ENCODE peak calls at places on chromosomes 3 and 15, in eight cellular contexts. One of them, this sample, is unnamed. For H3K4me1, the result is how much of the 10 kb centered on the place peaks cover.

GRCh38 chr3:10816019-10816862 is at the start of gene SLC6A11:
- DNase-seq in uterus: peak
- DNase-seq in A549: no peak
- DNase-seq in tibial nerve: no peak
- DNase-seq in hepatocyte: peak
- DNase-seq in cardiac muscle cell: peak
- DNase-seq in CD8-positive, alpha-beta memory T cell: no peak
- DNase-seq in left ventricle myocardium inferior: no peak
- DNase-seq in this sample: no peak

GRCh38 chr15:32877620-32878019 is 159.8 kb downstream of the GREM1 start:
- DNase-seq in uterus: no peak
- DNase-seq in CD8-positive, alpha-beta memory T cell: no peak
- DNase-seq in cardiac muscle cell: no peak
- DNase-seq in tibial nerve: no peak
- DNase-seq in hepatocyte: no peak
- DNase-seq in A549: no peak
- DNase-seq in left ventricle myocardium inferior: no peak
- DNase-seq in this sample: no peak

GRCh38 chr3:126982522-126983175 is at the start of gene PLXNA1:
- DNase-seq in CD8-positive, alpha-beta memory T cell: peak
- DNase-seq in cardiac muscle cell: peak
- DNase-seq in uterus: peak
- DNase-seq in left ventricle myocardium inferior: peak
- DNase-seq in A549: peak
- DNase-seq in tibial nerve: peak
- DNase-seq in hepatocyte: peak
- DNase-seq in this sample: peak

GRCh38 chr15:86834115-86834863 is 754.6 kb downstream of the AGBL1 start:
- DNase-seq in left ventricle myocardium inferior: peak
- DNase-seq in A549: no peak
- DNase-seq in cardiac muscle cell: no peak
- DNase-seq in uterus: no peak
- DNase-seq in CD8-positive, alpha-beta memory T cell: no peak
- DNase-seq in hepatocyte: no peak
- DNase-seq in tibial nerve: no peak
- DNase-seq in this sample: no peak

GRCh38 chr3:129025691-129026435 is 24.8 kb downstream of the EFCC1 start:
- DNase-seq in left ventricle myocardium inferior: peak
- DNase-seq in hepatocyte: no peak
- DNase-seq in cardiac muscle cell: no peak
- DNase-seq in A549: no peak
- DNase-seq in CD8-positive, alpha-beta memory T cell: no peak
- DNase-seq in uterus: peak
- DNase-seq in tibial nerve: no peak
- DNase-seq in this sample: peak

GRCh38 chr3:160804762-160805161 is 48.7 kb downstream of the PPM1L start:
- DNase-seq in cardiac muscle cell: peak
- DNase-seq in uterus: peak
- DNase-seq in hepatocyte: no peak
- DNase-seq in A549: no peak
- DNase-seq in CD8-positive, alpha-beta memory T cell: no peak
- DNase-seq in tibial nerve: no peak
- DNase-seq in left ventricle myocardium inferior: peak
- DNase-seq in this sample: peak

GRCh38 chr15:80755884-80756283 is 23.3 kb upstream of the CEMIP start:
- DNase-seq in tibial nerve: no peak
- DNase-seq in left ventricle myocardium inferior: no peak
- DNase-seq in CD8-positive, alpha-beta memory T cell: peak
- DNase-seq in cardiac muscle cell: no peak
- DNase-seq in uterus: no peak
- DNase-seq in A549: no peak
- DNase-seq in hepatocyte: no peak
- DNase-seq in this sample: no peak

GRCh38 chr15:68612979-68613740 is 34.4 kb downstream of the CORO2B start:
- DNase-seq in hepatocyte: no peak
- DNase-seq in CD8-positive, alpha-beta memory T cell: no peak
- DNase-seq in uterus: no peak
- DNase-seq in cardiac muscle cell: no peak
- DNase-seq in left ventricle myocardium inferior: no peak
- DNase-seq in A549: peak
- DNase-seq in tibial nerve: no peak
- DNase-seq in this sample: no peak

GRCh38 chr15:98729446-98730042 is 81.2 kb downstream of the IGF1R start:
- DNase-seq in tibial nerve: no peak
- DNase-seq in uterus: no peak
- DNase-seq in cardiac muscle cell: peak
- DNase-seq in CD8-positive, alpha-beta memory T cell: no peak
- DNase-seq in A549: no peak
- DNase-seq in left ventricle myocardium inferior: peak
- DNase-seq in hepatocyte: no peak
- DNase-seq in this sample: no peak

GRCh38 chr3:153166206-153166605 is 4.2 kb downstream of the RAP2B start:
- DNase-seq in cardiac muscle cell: no peak
- DNase-seq in hepatocyte: no peak
- DNase-seq in left ventricle myocardium inferior: no peak
- DNase-seq in tibial nerve: no peak
- DNase-seq in uterus: no peak
- DNase-seq in A549: no peak
- DNase-seq in CD8-positive, alpha-beta memory T cell: no peak
- DNase-seq in this sample: no peak

GRCh38 chr3:39434574-39434973 is 28.1 kb downstream of the RPSA start:
- DNase-seq in left ventricle myocardium inferior: no peak
- DNase-seq in uterus: no peak
- DNase-seq in A549: no peak
- DNase-seq in cardiac muscle cell: no peak
- DNase-seq in CD8-positive, alpha-beta memory T cell: no peak
- DNase-seq in hepatocyte: no peak
- DNase-seq in tibial nerve: no peak
- DNase-seq in this sample: no peak

GRCh38 chr3:42710323-42711021 is 7.9 kb upstream of the HHATL start:
- DNase-seq in cardiac muscle cell: no peak
- DNase-seq in A549: no peak
- DNase-seq in left ventricle myocardium inferior: peak
- DNase-seq in tibial nerve: no peak
- DNase-seq in uterus: no peak
- DNase-seq in hepatocyte: no peak
- DNase-seq in CD8-positive, alpha-beta memory T cell: no peak
- DNase-seq in this sample: peak

GRCh38 chr15:74793135-74794028 is 11.5 kb downstream of the CSK start:
- DNase-seq in hepatocyte: no peak
- DNase-seq in tibial nerve: no peak
- DNase-seq in left ventricle myocardium inferior: no peak
- DNase-seq in cardiac muscle cell: no peak
- DNase-seq in uterus: no peak
- DNase-seq in CD8-positive, alpha-beta memory T cell: peak
- DNase-seq in A549: no peak
- DNase-seq in this sample: no peak

GRCh38 chr3:165196577-165197561 is 685 bp upstream of the SLITRK3 start:
- DNase-seq in tibial nerve: no peak
- DNase-seq in cardiac muscle cell: peak
- DNase-seq in left ventricle myocardium inferior: no peak
- DNase-seq in hepatocyte: peak
- DNase-seq in uterus: peak
- DNase-seq in CD8-positive, alpha-beta memory T cell: no peak
- DNase-seq in A549: no peak
- DNase-seq in this sample: peak

GRCh38 chr3:159761377-159761776 is 227.3 kb upstream of the IL12A start:
- DNase-seq in A549: peak
- DNase-seq in cardiac muscle cell: no peak
- DNase-seq in left ventricle myocardium inferior: peak
- DNase-seq in CD8-positive, alpha-beta memory T cell: no peak
- DNase-seq in tibial nerve: no peak
- DNase-seq in hepatocyte: no peak
- DNase-seq in uterus: peak
- DNase-seq in this sample: no peak

GRCh38 chr3:66763294-66763693 is 234.8 kb upstream of the KBTBD8 start:
- DNase-seq in left ventricle myocardium inferior: no peak
- DNase-seq in CD8-positive, alpha-beta memory T cell: no peak
- DNase-seq in hepatocyte: no peak
- DNase-seq in uterus: no peak
- DNase-seq in tibial nerve: peak
- DNase-seq in cardiac muscle cell: no peak
- DNase-seq in A549: no peak
- DNase-seq in this sample: no peak

GRCh38 chr3:73716418-73716817 is 91.7 kb upstream of the PDZRN3 start:
- DNase-seq in cardiac muscle cell: no peak
- DNase-seq in hepatocyte: no peak
- DNase-seq in CD8-positive, alpha-beta memory T cell: no peak
- DNase-seq in left ventricle myocardium inferior: no peak
- DNase-seq in uterus: no peak
- DNase-seq in tibial nerve: no peak
- DNase-seq in A549: no peak
- DNase-seq in this sample: no peak

DNA sequence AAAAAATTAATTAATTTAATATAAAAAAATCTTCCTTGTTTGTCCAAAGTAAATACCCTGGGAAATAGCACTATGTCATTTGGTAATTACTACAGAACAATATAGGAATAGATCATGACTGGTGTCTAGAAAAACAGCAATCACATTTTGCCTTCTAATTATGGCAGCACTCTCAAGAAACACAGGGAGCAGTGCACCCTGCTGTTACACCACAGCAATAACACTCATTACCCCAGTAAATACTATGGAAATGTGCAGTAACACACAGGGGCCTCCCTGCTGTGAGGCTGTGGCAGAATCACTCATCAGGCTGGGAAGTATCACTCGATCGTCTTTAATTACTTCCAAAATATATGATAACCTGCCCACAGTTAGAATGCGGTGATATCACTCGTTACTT is 646.0 kb downstream of the TUSC7 start:
- DNase-seq in cardiac muscle cell: peak
- DNase-seq in left ventricle myocardium inferior: no peak
- DNase-seq in A549: peak
- DNase-seq in CD8-positive, alpha-beta memory T cell: no peak
- DNase-seq in hepatocyte: peak
- DNase-seq in tibial nerve: no peak
- DNase-seq in uterus: no peak
- DNase-seq in this sample: no peak
- H3K4me3 ChIP-seq in cardiac muscle cell: no peak
- H3K4me3 ChIP-seq in left ventricle myocardium inferior: no peak
- H3K4me3 ChIP-seq in A549: no peak
- H3K4me3 ChIP-seq in CD8-positive, alpha-beta memory T cell: no peak
- H3K4me3 ChIP-seq in hepatocyte: no peak
- H3K4me3 ChIP-seq in tibial nerve: no peak
- H3K4me3 ChIP-seq in uterus: no peak
- H3K4me3 ChIP-seq in this sample: no peak

GRCh38 chr3:14406336-14406735 is 3.9 kb downstream of the SLC6A6 start:
- DNase-seq in hepatocyte: no peak
- DNase-seq in uterus: no peak
- DNase-seq in A549: no peak
- DNase-seq in tibial nerve: no peak
- DNase-seq in CD8-positive, alpha-beta memory T cell: no peak
- DNase-seq in left ventricle myocardium inferior: no peak
- DNase-seq in cardiac muscle cell: no peak
- DNase-seq in this sample: no peak
- H3K4me1 ChIP-seq in hepatocyte: under half
- H3K4me1 ChIP-seq in uterus: under half
- H3K4me1 ChIP-seq in A549: half or more
- H3K4me1 ChIP-seq in tibial nerve: under half
- H3K4me1 ChIP-seq in CD8-positive, alpha-beta memory T cell: under half
- H3K4me1 ChIP-seq in left ventricle myocardium inferior: half or more
- H3K4me1 ChIP-seq in cardiac muscle cell: under half
- H3K4me1 ChIP-seq in this sample: half or more

GRCh38 chr3:46935168-46935858 is 41.2 kb downstream of the CCDC12 start:
- DNase-seq in uterus: peak
- DNase-seq in tibial nerve: peak
- DNase-seq in A549: peak
- DNase-seq in CD8-positive, alpha-beta memory T cell: peak
- DNase-seq in hepatocyte: peak
- DNase-seq in cardiac muscle cell: peak
- DNase-seq in left ventricle myocardium inferior: peak
- DNase-seq in this sample: peak

GRCh38 chr3:46935989-46936620 is 40.4 kb downstream of the CCDC12 start:
- DNase-seq in hepatocyte: no peak
- DNase-seq in left ventricle myocardium inferior: no peak
- DNase-seq in cardiac muscle cell: no peak
- DNase-seq in uterus: no peak
- DNase-seq in CD8-positive, alpha-beta memory T cell: peak
- DNase-seq in tibial nerve: no peak
- DNase-seq in A549: no peak
- DNase-seq in this sample: no peak

GRCh38 chr3:46934067-46934466 is 42.5 kb downstream of the CCDC12 start:
- DNase-seq in CD8-positive, alpha-beta memory T cell: peak
- DNase-seq in cardiac muscle cell: no peak
- DNase-seq in left ventricle myocardium inferior: no peak
- DNase-seq in A549: no peak
- DNase-seq in uterus: no peak
- DNase-seq in tibial nerve: no peak
- DNase-seq in hepatocyte: no peak
- DNase-seq in this sample: peak

GRCh38 chr3:46933261-46933660 is 43.3 kb downstream of the CCDC12 start:
- DNase-seq in left ventricle myocardium inferior: no peak
- DNase-seq in A549: no peak
- DNase-seq in CD8-positive, alpha-beta memory T cell: peak
- DNase-seq in cardiac muscle cell: no peak
- DNase-seq in hepatocyte: no peak
- DNase-seq in tibial nerve: no peak
- DNase-seq in uterus: no peak
- DNase-seq in this sample: no peak

GRCh38 chr3:46934508-46935167 is 41.9 kb downstream of the CCDC12 start:
- DNase-seq in left ventricle myocardium inferior: peak
- DNase-seq in tibial nerve: no peak
- DNase-seq in uterus: no peak
- DNase-seq in cardiac muscle cell: peak
- DNase-seq in hepatocyte: peak
- DNase-seq in A549: peak
- DNase-seq in CD8-positive, alpha-beta memory T cell: peak
- DNase-seq in this sample: peak
- H3K27ac ChIP-seq in left ventricle myocardium inferior: peak
- H3K27ac ChIP-seq in tibial nerve: peak
- H3K27ac ChIP-seq in uterus: peak
- H3K27ac ChIP-seq in cardiac muscle cell: peak
- H3K27ac ChIP-seq in hepatocyte: peak
- H3K27ac ChIP-seq in A549: peak
- H3K27ac ChIP-seq in CD8-positive, alpha-beta memory T cell: no peak
- H3K27ac ChIP-seq in this sample: peak

DNA sequence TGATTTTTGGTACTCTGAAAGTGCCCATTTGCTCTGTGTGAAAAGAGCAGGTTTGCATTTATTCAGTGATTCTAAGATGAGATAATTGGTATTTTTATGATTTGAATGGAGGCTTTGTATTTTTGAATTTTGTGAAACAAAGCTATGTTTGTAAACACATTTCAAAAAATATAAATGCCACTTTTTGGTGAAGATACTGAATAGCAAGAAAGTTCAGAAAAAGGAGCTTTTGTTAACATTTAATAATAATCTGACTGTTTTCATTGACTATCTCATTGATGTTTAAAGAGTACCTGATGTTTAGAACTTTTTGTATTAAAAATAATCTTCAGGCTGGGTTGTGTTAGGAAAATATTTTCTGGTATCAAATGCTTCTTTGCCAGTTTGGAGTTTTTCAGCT is 23.7 kb downstream of the TCF12 start:
- DNase-seq in A549: no peak
- DNase-seq in CD8-positive, alpha-beta memory T cell: no peak
- DNase-seq in uterus: no peak
- DNase-seq in left ventricle myocardium inferior: no peak
- DNase-seq in tibial nerve: no peak
- DNase-seq in hepatocyte: no peak
- DNase-seq in cardiac muscle cell: no peak
- DNase-seq in this sample: no peak
- H3K4me3 ChIP-seq in A549: no peak
- H3K4me3 ChIP-seq in CD8-positive, alpha-beta memory T cell: no peak
- H3K4me3 ChIP-seq in uterus: no peak
- H3K4me3 ChIP-seq in left ventricle myocardium inferior: no peak
- H3K4me3 ChIP-seq in tibial nerve: no peak
- H3K4me3 ChIP-seq in hepatocyte: no peak
- H3K4me3 ChIP-seq in cardiac muscle cell: no peak
- H3K4me3 ChIP-seq in this sample: no peak

GRCh38 chr15:48555244-48555804 is 90.2 kb downstream of the FBN1 start:
- DNase-seq in tibial nerve: no peak
- DNase-seq in uterus: no peak
- DNase-seq in A549: no peak
- DNase-seq in left ventricle myocardium inferior: no peak
- DNase-seq in hepatocyte: peak
- DNase-seq in cardiac muscle cell: no peak
- DNase-seq in CD8-positive, alpha-beta memory T cell: no peak
- DNase-seq in this sample: no peak
- H3K4me1 ChIP-seq in tibial nerve: under half
- H3K4me1 ChIP-seq in uterus: under half
- H3K4me1 ChIP-seq in A549: under half
- H3K4me1 ChIP-seq in left ventricle myocardium inferior: half or more
- H3K4me1 ChIP-seq in hepatocyte: under half
- H3K4me1 ChIP-seq in cardiac muscle cell: under half
- H3K4me1 ChIP-seq in CD8-positive, alpha-beta memory T cell: under half
- H3K4me1 ChIP-seq in this sample: under half

This sample was measured in psoas muscle.